ENCODE peak calls at places on chromosomes 6 and 20, in four cellular contexts. One of them, this sample, is unnamed.
A peak's percentile ranks its signal among the peaks of the same experiment; 100 is the strongest.

GRCh38 chr6:170052991-170053821 is 237.7 kb downstream of the DLL1 start:
- DNase-seq in transverse colon: peak; percentile 5
- DNase-seq in sigmoid colon: peak; percentile 60
- DNase-seq in tibial nerve: no peak
- DNase-seq in this sample: no peak

GRCh38 chr20:15643713-15644112 is 929.5 kb downstream of the KIF16B start:
- DNase-seq in tibial nerve: no peak
- DNase-seq in sigmoid colon: no peak
- DNase-seq in transverse colon: no peak
- DNase-seq in this sample: no peak

GRCh38 chr20:35013421-35014411 is 58.0 kb downstream of the MYH7B start:
- DNase-seq in transverse colon: no peak
- DNase-seq in sigmoid colon: no peak
- DNase-seq in tibial nerve: no peak
- DNase-seq in this sample: peak; percentile 62

GRCh38 chr20:24897974-24898373 is 51.1 kb upstream of the CST7 start:
- DNase-seq in tibial nerve: no peak
- DNase-seq in sigmoid colon: peak; percentile 29
- DNase-seq in transverse colon: no peak
- DNase-seq in this sample: no peak

GRCh38 chr6:75210885-75211739 is 5.3 kb upstream of the COL12A1 start:
- DNase-seq in tibial nerve: peak; percentile 92
- DNase-seq in sigmoid colon: no peak
- DNase-seq in transverse colon: peak; percentile 34
- DNase-seq in this sample: peak; percentile 67

GRCh38 chr6:121143476-121143875 is 190.8 kb downstream of the TBC1D32 start:
- DNase-seq in transverse colon: no peak
- DNase-seq in tibial nerve: no peak
- DNase-seq in sigmoid colon: no peak
- DNase-seq in this sample: no peak

GRCh38 chr20:34561661-34562060 is 3.1 kb downstream of the MAP1LC3A start:
- DNase-seq in transverse colon: no peak
- DNase-seq in tibial nerve: no peak
- DNase-seq in sigmoid colon: no peak
- DNase-seq in this sample: no peak

GRCh38 chr20:22430154-22430745 is 154.1 kb downstream of the FOXA2 start:
- DNase-seq in transverse colon: no peak
- DNase-seq in sigmoid colon: no peak
- DNase-seq in tibial nerve: no peak
- DNase-seq in this sample: no peak

GRCh38 chr6:108452725-108453195 is 108.0 kb upstream of the FOXO3 start:
- DNase-seq in sigmoid colon: no peak
- DNase-seq in tibial nerve: no peak
- DNase-seq in transverse colon: no peak
- DNase-seq in this sample: no peak

GRCh38 chr20:41260734-41261220 is 56.8 kb downstream of the ZHX3 start:
- DNase-seq in sigmoid colon: no peak
- DNase-seq in tibial nerve: no peak
- DNase-seq in transverse colon: no peak
- DNase-seq in this sample: no peak

GRCh38 chr20:41255655-41256054 is 61.9 kb downstream of the ZHX3 start:
- DNase-seq in sigmoid colon: no peak
- DNase-seq in tibial nerve: no peak
- DNase-seq in transverse colon: no peak
- DNase-seq in this sample: no peak

GRCh38 chr20:41259309-41259708 is 58.2 kb downstream of the ZHX3 start:
- DNase-seq in sigmoid colon: no peak
- DNase-seq in tibial nerve: no peak
- DNase-seq in transverse colon: no peak
- DNase-seq in this sample: no peak

GRCh38 chr20:41258489-41258888 is 59.0 kb downstream of the ZHX3 start:
- DNase-seq in tibial nerve: no peak
- DNase-seq in transverse colon: no peak
- DNase-seq in sigmoid colon: no peak
- DNase-seq in this sample: no peak

DNA sequence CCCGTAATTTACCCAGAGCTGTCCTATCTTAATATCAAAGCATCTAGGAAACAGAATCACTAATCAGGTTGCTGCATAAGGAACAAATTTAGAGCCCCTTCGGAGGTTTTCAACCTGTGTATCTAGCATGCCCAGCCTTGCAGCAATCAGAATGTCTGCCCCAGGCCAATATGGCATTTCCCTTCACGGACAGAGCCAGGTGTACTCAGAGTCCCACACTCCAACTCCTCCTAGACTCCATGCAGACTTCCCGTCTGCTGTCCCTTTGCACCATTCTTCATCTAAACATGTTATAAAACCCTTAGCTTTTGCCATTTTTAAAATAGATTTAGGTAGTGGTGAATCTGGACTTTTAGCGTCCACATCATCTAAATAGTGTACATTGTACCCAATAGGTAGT is 61.0 kb downstream of the ZHX3 start:
- DNase-seq in tibial nerve: no peak
- DNase-seq in sigmoid colon: no peak
- DNase-seq in transverse colon: no peak
- DNase-seq in this sample: no peak
- TF ChIP-seq CTCF in tibial nerve: no peak
- TF ChIP-seq CTCF in sigmoid colon: no peak
- TF ChIP-seq CTCF in transverse colon: no peak
- TF ChIP-seq CTCF in this sample: no peak

DNA sequence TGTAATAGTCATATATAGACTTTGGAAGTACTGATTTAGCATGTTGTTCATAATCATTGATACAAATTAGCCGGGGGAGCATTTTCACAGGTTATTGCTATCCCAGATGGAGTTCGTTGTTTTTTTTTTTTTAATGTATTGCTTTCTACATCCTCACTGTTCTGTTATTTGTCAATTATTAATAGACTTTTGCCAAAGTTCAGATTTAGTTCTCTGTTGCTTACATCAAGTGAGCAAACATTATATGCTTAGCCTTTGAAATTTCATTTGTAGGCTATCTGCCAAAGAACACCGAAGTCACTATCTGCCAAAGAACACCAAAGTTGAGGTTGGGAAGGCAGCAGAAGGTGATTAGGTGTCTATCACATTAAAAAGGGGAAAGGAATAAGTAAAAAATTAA is at the start of gene HAO1:
- DNase-seq in sigmoid colon: no peak
- DNase-seq in transverse colon: no peak
- DNase-seq in tibial nerve: no peak
- DNase-seq in this sample: no peak
- TF ChIP-seq POLR2A in sigmoid colon: no peak
- TF ChIP-seq POLR2A in transverse colon: no peak
- TF ChIP-seq POLR2A in tibial nerve: no peak
- TF ChIP-seq POLR2A in this sample: no peak

GRCh38 chr6:39107034-39107433 is 8.0 kb downstream of the SAYSD1 start:
- DNase-seq in transverse colon: no peak
- DNase-seq in sigmoid colon: no peak
- DNase-seq in tibial nerve: no peak
- DNase-seq in this sample: no peak

GRCh38 chr6:39102821-39103136 is 12.2 kb downstream of the SAYSD1 start:
- DNase-seq in sigmoid colon: no peak
- DNase-seq in tibial nerve: no peak
- DNase-seq in transverse colon: no peak
- DNase-seq in this sample: no peak

GRCh38 chr6:39100358-39100757 is 14.6 kb downstream of the SAYSD1 start:
- DNase-seq in tibial nerve: no peak
- DNase-seq in transverse colon: no peak
- DNase-seq in sigmoid colon: no peak
- DNase-seq in this sample: no peak

GRCh38 chr6:39104528-39104927 is 10.5 kb downstream of the SAYSD1 start:
- DNase-seq in sigmoid colon: no peak
- DNase-seq in tibial nerve: no peak
- DNase-seq in transverse colon: no peak
- DNase-seq in this sample: no peak

DNA sequence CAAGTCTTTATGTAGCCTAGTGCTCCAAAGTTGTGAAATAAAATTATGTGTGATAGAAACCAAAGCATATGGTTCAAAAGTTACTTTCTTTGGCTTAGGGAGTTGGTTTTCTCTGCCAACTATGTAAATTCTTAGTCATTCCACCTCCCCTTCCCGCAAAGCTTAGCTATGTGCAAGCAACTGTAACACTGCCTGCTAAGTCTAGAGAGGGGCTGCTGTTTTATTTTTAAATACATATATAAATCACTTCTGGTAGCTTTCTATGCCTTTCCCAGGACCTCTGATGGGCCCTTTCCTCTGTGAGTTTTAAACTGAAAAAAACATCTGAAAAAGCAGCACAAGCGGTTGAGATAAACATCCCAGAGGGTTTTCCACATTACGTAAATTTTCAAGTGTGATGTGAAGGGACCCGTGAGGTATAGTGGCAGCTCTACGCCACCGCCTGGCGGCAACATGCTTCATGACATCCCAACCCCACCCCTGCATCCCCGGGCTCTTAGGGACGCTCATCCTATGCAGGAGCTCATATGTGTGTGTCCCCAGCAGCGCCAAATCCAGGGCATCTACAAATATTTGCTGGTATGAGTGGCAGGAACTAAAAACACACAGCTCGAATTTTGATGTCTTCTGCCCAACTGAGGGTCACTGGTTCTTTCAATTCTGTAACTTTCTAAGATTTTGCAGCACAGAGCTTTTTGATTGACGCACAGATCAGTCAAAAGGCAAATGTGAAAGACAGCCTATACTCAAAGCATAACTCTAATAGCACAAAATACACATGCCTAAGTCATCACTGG is 12.8 kb downstream of the SAYSD1 start:
- DNase-seq in sigmoid colon: no peak
- DNase-seq in tibial nerve: no peak
- DNase-seq in transverse colon: no peak
- DNase-seq in this sample: no peak
- TF ChIP-seq CTCF in sigmoid colon: peak; percentile 21
- TF ChIP-seq CTCF in tibial nerve: no peak
- TF ChIP-seq CTCF in transverse colon: no peak
- TF ChIP-seq CTCF in this sample: no peak

GRCh38 chr6:44255848-44256247 is 1.5 kb downstream of the SLC35B2 start:
- DNase-seq in sigmoid colon: no peak
- DNase-seq in tibial nerve: no peak
- DNase-seq in transverse colon: no peak
- DNase-seq in this sample: no peak

GRCh38 chr6:44254201-44254956 is 2.9 kb downstream of the SLC35B2 start:
- DNase-seq in transverse colon: no peak
- DNase-seq in tibial nerve: no peak
- DNase-seq in sigmoid colon: no peak
- DNase-seq in this sample: no peak

GRCh38 chr6:44254957-44255808 is 2.1 kb downstream of the SLC35B2 start:
- DNase-seq in transverse colon: no peak
- DNase-seq in sigmoid colon: no peak
- DNase-seq in tibial nerve: no peak
- DNase-seq in this sample: no peak

GRCh38 chr6:44251576-44252524 is 4.9 kb downstream of the HSP90AB1 start:
- DNase-seq in transverse colon: no peak
- DNase-seq in tibial nerve: no peak
- DNase-seq in sigmoid colon: no peak
- DNase-seq in this sample: no peak

GRCh38 chr6:44253307-44254101 is 3.8 kb downstream of the SLC35B2 start:
- DNase-seq in tibial nerve: no peak
- DNase-seq in transverse colon: peak; percentile 68
- DNase-seq in sigmoid colon: no peak
- DNase-seq in this sample: no peak
- TF ChIP-seq POLR2A in tibial nerve: no peak
- TF ChIP-seq POLR2A in transverse colon: no peak
- TF ChIP-seq POLR2A in sigmoid colon: no peak
- TF ChIP-seq POLR2A in this sample: no peak

GRCh38 chr6:33931799-33932198 is 128.0 kb upstream of the MLN start:
- DNase-seq in sigmoid colon: no peak
- DNase-seq in transverse colon: no peak
- DNase-seq in tibial nerve: no peak
- DNase-seq in this sample: no peak

GRCh38 chr6:33933101-33933500 is 129.3 kb upstream of the MLN start:
- DNase-seq in sigmoid colon: no peak
- DNase-seq in transverse colon: no peak
- DNase-seq in tibial nerve: no peak
- DNase-seq in this sample: no peak

GRCh38 chr6:33934726-33935270 is 131.0 kb upstream of the MLN start:
- DNase-seq in transverse colon: no peak
- DNase-seq in sigmoid colon: no peak
- DNase-seq in tibial nerve: no peak
- DNase-seq in this sample: no peak

GRCh38 chr6:33936911-33937310 is 133.1 kb upstream of the MLN start:
- DNase-seq in tibial nerve: no peak
- DNase-seq in transverse colon: no peak
- DNase-seq in sigmoid colon: no peak
- DNase-seq in this sample: no peak

DNA sequence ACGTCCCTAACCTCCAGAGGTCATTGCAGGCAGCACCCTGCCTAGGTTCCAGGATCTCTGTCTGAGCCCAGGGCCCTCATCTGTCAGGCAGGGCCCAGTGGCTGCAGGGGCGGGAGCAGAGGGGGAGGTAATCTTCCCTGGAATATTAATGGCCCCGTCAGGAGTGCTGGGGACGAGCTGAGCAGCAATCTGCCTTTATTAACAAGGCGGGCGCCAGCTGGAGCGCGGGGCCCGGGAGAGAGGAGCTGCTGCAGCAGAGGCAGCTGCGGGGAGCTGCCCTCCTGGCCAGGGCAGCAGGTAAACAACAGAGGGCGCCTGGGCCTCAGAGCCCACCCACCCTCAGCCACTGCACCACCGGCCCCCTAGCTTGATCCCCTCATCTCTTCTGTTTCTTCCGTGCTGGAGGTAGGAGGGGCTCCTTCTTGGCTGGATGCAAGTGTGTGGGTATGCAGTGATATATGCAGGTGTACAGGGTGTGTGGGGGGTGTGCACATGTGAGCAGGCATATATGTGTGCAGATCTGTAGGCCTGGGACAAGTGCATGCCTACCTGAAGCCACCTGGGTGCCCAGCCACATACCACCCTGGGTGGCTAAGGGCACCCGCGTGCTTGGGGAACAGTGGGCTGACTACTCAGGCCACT is 131.8 kb upstream of the MLN start:
- DNase-seq in transverse colon: no peak
- DNase-seq in tibial nerve: no peak
- DNase-seq in sigmoid colon: no peak
- DNase-seq in this sample: no peak
- TF ChIP-seq CTCF in transverse colon: no peak
- TF ChIP-seq CTCF in tibial nerve: no peak
- TF ChIP-seq CTCF in sigmoid colon: no peak
- TF ChIP-seq CTCF in this sample: no peak

GRCh38 chr6:47478233-47479155 is 905 bp downstream of the CD2AP start:
- DNase-seq in transverse colon: peak; percentile 41
- DNase-seq in tibial nerve: peak; percentile 11
- DNase-seq in sigmoid colon: no peak
- DNase-seq in this sample: no peak
- TF ChIP-seq POLR2A in transverse colon: peak; percentile 57
- TF ChIP-seq POLR2A in tibial nerve: peak; percentile 11
- TF ChIP-seq POLR2A in sigmoid colon: no peak
- TF ChIP-seq POLR2A in this sample: no peak